ENCODE peak calls at places on chromosomes 13 and 19, in eight cellular contexts. A, O, U, Y, F, P, W and B are unnamed samples.
A peak's percentile ranks its signal among the peaks of the same experiment; 100 is the strongest.

GRCh38 chr19:8610041-8610927 is at the start of gene ADAMTS10:
- DNase-seq in Y (no peak), O (no peak), U (peak; percentile 24), A (no peak), F (peak; percentile 51), W (no peak), P (no peak), B (no peak)

GRCh38 chr13:76991432-76991795 is 467 bp upstream of the CLN5 start:
- DNase-seq in O (no peak), P (peak; percentile 20), Y (no peak), F (no peak), U (peak; percentile 79), A (no peak), W (peak; percentile 15), B (no peak)

GRCh38 chr13:47148543-47148942 is 251.7 kb upstream of the HTR2A start:
- DNase-seq in Y (no peak), P (no peak), O (no peak), U (no peak), A (no peak), F (no peak), W (no peak), B (no peak)

GRCh38 chr19:17327654-17328516 is 6.8 kb downstream of the ANO8 start:
- DNase-seq in W (no peak), F (peak; percentile 75), A (no peak), P (no peak), O (peak; percentile 58), Y (peak; percentile 61), U (peak; percentile 52), B (no peak)

GRCh38 chr13:75870397-75870801 is 234.3 kb downstream of the LMO7 start:
- DNase-seq in W (no peak), U (no peak), P (no peak), F (peak; percentile 17), A (no peak), Y (no peak), O (no peak), B (no peak)

GRCh38 chr19:14470031-14470876 is 4.9 kb downstream of the PTGER1 start:
- DNase-seq in F (no peak), Y (no peak), P (no peak), A (no peak), O (no peak), W (no peak), U (no peak), B (no peak)

GRCh38 chr13:21894703-21895699 is 224.1 kb downstream of the FGF9 start:
- DNase-seq in A (no peak), U (no peak), P (no peak), F (no peak), O (no peak), W (no peak), Y (no peak), B (no peak)

GRCh38 chr19:36215276-36216171 is 618 bp downstream of the ZNF146 start:
- DNase-seq in P (no peak), W (no peak), F (no peak), O (no peak), U (no peak), A (no peak), Y (no peak), B (no peak)

GRCh38 chr19:33406521-33407139 is 33.1 kb downstream of the CEBPG start:
- DNase-seq in Y (peak; percentile 90), O (peak; percentile 79), U (peak; percentile 58), A (peak; percentile 18), W (peak; percentile 31), P (no peak), F (peak; percentile 78), B (no peak)

GRCh38 chr19:5289060-5289990 is 51.3 kb downstream of the PTPRS start:
- DNase-seq in A (no peak), F (no peak), Y (no peak), W (no peak), U (no peak), P (no peak), O (no peak), B (no peak)

GRCh38 chr13:101397742-101398141 is 18.6 kb downstream of the NALCN start:
- DNase-seq in U (no peak), P (no peak), W (no peak), O (no peak), Y (no peak), A (peak; percentile 26), F (no peak), B (no peak)

GRCh38 chr13:34647379-34647778 is 294.7 kb upstream of the NBEA start:
- DNase-seq in U (no peak), P (no peak), O (no peak), Y (no peak), W (no peak), F (no peak), A (no peak), B (no peak)

GRCh38 chr19:11096210-11096841 is 7.1 kb downstream of the LDLR start:
- DNase-seq in Y (no peak), U (no peak), P (no peak), A (peak; percentile 87), O (no peak), W (no peak), F (peak; percentile 80), B (no peak)

GRCh38 chr19:18675779-18676178 is 7.7 kb upstream of the CRTC1 start:
- DNase-seq in O (no peak), W (no peak), Y (no peak), U (no peak), A (no peak), F (no peak), P (no peak), B (no peak)

GRCh38 chr13:29576581-29576980 is 18.9 kb downstream of the SLC7A1 start:
- DNase-seq in Y (no peak), O (no peak), W (no peak), P (no peak), A (no peak), F (no peak), U (no peak), B (no peak)

GRCh38 chr19:4474504-4475136 is 2.5 kb downstream of the HDGFL2 start:
- DNase-seq in P (no peak), A (peak; percentile 49), O (no peak), F (no peak), Y (no peak), W (no peak), U (no peak), B (no peak)

GRCh38 chr19:6232567-6232966 is 47.2 kb downstream of the MLLT1 start:
- DNase-seq in U (no peak), P (no peak), A (peak; percentile 89), Y (no peak), O (no peak), W (no peak), F (peak; percentile 48), B (no peak)

GRCh38 chr19:4971424-4971793 is 2.5 kb downstream of the KDM4B start:
- DNase-seq in A (no peak), U (no peak), O (no peak), F (no peak), P (no peak), Y (no peak), W (no peak), B (no peak)

GRCh38 chr19:52722062-52723005 is 12.5 kb downstream of the ZNF611 start:
- DNase-seq in F (no peak), A (peak; percentile 8), U (no peak), P (no peak), Y (no peak), O (no peak), W (no peak), B (no peak)

GRCh38 chr13:35664747-35665146 is 188.3 kb upstream of the MAB21L1 start:
- DNase-seq in O (no peak), P (no peak), F (no peak), A (no peak), W (no peak), U (no peak), Y (no peak), B (no peak)

GRCh38 chr13:32262619-32263018 is 52.5 kb downstream of the ZAR1L start:
- DNase-seq in P (no peak), F (no peak), Y (no peak), A (no peak), O (no peak), W (no peak), U (no peak), B (no peak)

GRCh38 chr19:45478454-45479238 is 10.8 kb downstream of the FOSB start:
- DNase-seq in O (peak; percentile 81), Y (peak; percentile 91), P (peak; percentile 44), U (peak; percentile 83), F (peak; percentile 88), W (peak; percentile 63), A (peak; percentile 86), B (no peak)

GRCh38 chr19:2353895-2354592 is 6.0 kb upstream of the TMPRSS9 start:
- DNase-seq in A (no peak), O (no peak), F (no peak), P (no peak), W (no peak), U (no peak), Y (no peak), B (no peak)

GRCh38 chr19:2042485-2043268 is 8.4 kb downstream of the MKNK2 start:
- DNase-seq in W (no peak), F (peak; percentile 59), A (no peak), O (no peak), U (no peak), Y (peak; percentile 80), P (no peak), B (no peak)

GRCh38 chr13:23377603-23378002 is 55.9 kb downstream of the SACS start:
- DNase-seq in W (no peak), F (peak; percentile 21), Y (no peak), U (no peak), P (no peak), A (no peak), O (no peak), B (no peak)

GRCh38 chr19:28425431-28425931 is 787.5 kb downstream of the UQCRFS1 start:
- DNase-seq in P (no peak), Y (no peak), O (no peak), F (no peak), W (no peak), A (no peak), U (no peak), B (no peak)

GRCh38 chr19:44585371-44586141 is 27.8 kb upstream of the IGSF23 start:
- DNase-seq in Y (no peak), O (no peak), W (no peak), A (no peak), F (no peak), U (no peak), P (no peak), B (no peak)

GRCh38 chr19:33794578-33795369 is 1.9 kb upstream of the KCTD15 start:
- DNase-seq in Y (no peak), A (no peak), W (no peak), O (no peak), P (no peak), F (peak; percentile 45), U (no peak), B (no peak)

GRCh38 chr13:103799028-103799427 is 732.8 kb upstream of the SLC10A2 start:
- DNase-seq in P (no peak), U (no peak), A (no peak), F (no peak), Y (no peak), W (no peak), O (no peak), B (no peak)

GRCh38 chr13:112073245-112074138 is 6.5 kb downstream of the SOX1 start:
- DNase-seq in Y (no peak), A (no peak), F (no peak), P (no peak), U (no peak), O (no peak), W (no peak), B (no peak)

GRCh38 chr19:58460039-58460438 is 6.8 kb upstream of the ZNF324 start:
- DNase-seq in A (no peak), F (no peak), W (no peak), U (no peak), P (no peak), O (no peak), Y (no peak), B (no peak)

GRCh38 chr13:34555988-34556387 is 386.1 kb upstream of the NBEA start:
- DNase-seq in Y (no peak), O (no peak), F (no peak), A (no peak), U (no peak), W (no peak), P (no peak), B (no peak)

GRCh38 chr13:50353651-50354415 is 338.6 kb downstream of the KCNRG start:
- DNase-seq in U (no peak), A (peak; percentile 58), F (no peak), P (no peak), Y (no peak), O (no peak), W (no peak), B (no peak)

GRCh38 chr19:45179848-45180370 is 1.3 kb downstream of the BLOC1S3 start:
- DNase-seq in P (no peak), O (no peak), F (no peak), Y (no peak), W (no peak), A (no peak), U (no peak), B (no peak)